ENCODE peak calls at places on chromosomes 12 and 14, in five cellular contexts. One of them, this sample, is unnamed.

GRCh38 chr14:104687601-104688504 is 1.6 kb upstream of the INF2 start:
- DNase-seq in trophoblast cell: peak; percentile 96
- DNase-seq in A549: peak; percentile 97
- DNase-seq in IMR-90: no peak
- DNase-seq in GM12878: no peak
- DNase-seq in this sample: no peak

GRCh38 chr14:35212471-35213142 is 79.6 kb upstream of the PSMA6 start:
- DNase-seq in trophoblast cell: no peak
- DNase-seq in A549: no peak
- DNase-seq in IMR-90: no peak
- DNase-seq in GM12878: no peak
- DNase-seq in this sample: no peak

GRCh38 chr14:32724864-32725550 is 213.7 kb upstream of the NPAS3 start:
- DNase-seq in trophoblast cell: no peak
- DNase-seq in A549: no peak
- DNase-seq in IMR-90: peak; percentile 28
- DNase-seq in GM12878: no peak
- DNase-seq in this sample: no peak

GRCh38 chr14:69685716-69686115 is 74.3 kb downstream of the SUSD6 start:
- DNase-seq in trophoblast cell: no peak
- DNase-seq in A549: no peak
- DNase-seq in IMR-90: peak; percentile 58
- DNase-seq in GM12878: no peak
- DNase-seq in this sample: no peak

GRCh38 chr14:50335389-50335788 is 23.3 kb downstream of the DMAC2L start:
- DNase-seq in trophoblast cell: peak; percentile 9
- DNase-seq in A549: no peak
- DNase-seq in IMR-90: peak; percentile 72
- DNase-seq in GM12878: no peak
- DNase-seq in this sample: peak; percentile 55

GRCh38 chr14:103126873-103127304 is 3.6 kb downstream of the TNFAIP2 start:
- DNase-seq in trophoblast cell: peak; percentile 56
- DNase-seq in A549: no peak
- DNase-seq in IMR-90: no peak
- DNase-seq in GM12878: no peak
- DNase-seq in this sample: peak; percentile 89

GRCh38 chr12:57609781-57610552 is 1.3 kb upstream of the ARHGEF25 start:
- DNase-seq in trophoblast cell: no peak
- DNase-seq in A549: no peak
- DNase-seq in IMR-90: no peak
- DNase-seq in GM12878: no peak
- DNase-seq in this sample: peak; percentile 72

GRCh38 chr14:68659021-68659931 is 133.6 kb downstream of the ZFP36L1 start:
- DNase-seq in trophoblast cell: no peak
- DNase-seq in A549: no peak
- DNase-seq in IMR-90: peak; percentile 61
- DNase-seq in GM12878: no peak
- DNase-seq in this sample: no peak

GRCh38 chr12:66572845-66573244 is 106.0 kb downstream of the GRIP1 start:
- DNase-seq in trophoblast cell: no peak
- DNase-seq in A549: no peak
- DNase-seq in IMR-90: no peak
- DNase-seq in GM12878: no peak
- DNase-seq in this sample: no peak

GRCh38 chr12:49369723-49370145 is 2.5 kb downstream of the SPATS2 start:
- DNase-seq in trophoblast cell: peak; percentile 54
- DNase-seq in A549: peak; percentile 76
- DNase-seq in IMR-90: peak; percentile 54
- DNase-seq in GM12878: peak; percentile 79
- DNase-seq in this sample: peak; percentile 44

GRCh38 chr14:22887990-22888378 is 5.0 kb downstream of the REM2 start:
- DNase-seq in trophoblast cell: no peak
- DNase-seq in A549: no peak
- DNase-seq in IMR-90: no peak
- DNase-seq in GM12878: peak; percentile 53
- DNase-seq in this sample: no peak

GRCh38 chr12:114408881-114409795 is 3.2 kb upstream of the TBX5 start:
- DNase-seq in trophoblast cell: no peak
- DNase-seq in A549: no peak
- DNase-seq in IMR-90: peak; percentile 79
- DNase-seq in GM12878: no peak
- DNase-seq in this sample: no peak

GRCh38 chr12:49020441-49020840 is 1.9 kb upstream of the PRKAG1 start:
- DNase-seq in trophoblast cell: no peak
- DNase-seq in A549: no peak
- DNase-seq in IMR-90: no peak
- DNase-seq in GM12878: no peak
- DNase-seq in this sample: peak; percentile 30

GRCh38 chr12:125403145-125403789 is 338.0 kb downstream of the AACS start:
- DNase-seq in trophoblast cell: no peak
- DNase-seq in A549: no peak
- DNase-seq in IMR-90: peak; percentile 6
- DNase-seq in GM12878: no peak
- DNase-seq in this sample: peak; percentile 29

GRCh38 chr12:4145990-4146859 is 127.3 kb upstream of the CCND2 start:
- DNase-seq in trophoblast cell: no peak
- DNase-seq in A549: no peak
- DNase-seq in IMR-90: no peak
- DNase-seq in GM12878: peak; percentile 87
- DNase-seq in this sample: no peak

GRCh38 chr12:4141344-4142270 is 132.0 kb upstream of the CCND2 start:
- DNase-seq in trophoblast cell: peak; percentile 14
- DNase-seq in A549: no peak
- DNase-seq in IMR-90: no peak
- DNase-seq in GM12878: no peak
- DNase-seq in this sample: no peak

GRCh38 chr12:4144676-4145075 is 128.9 kb upstream of the CCND2 start:
- DNase-seq in trophoblast cell: peak; percentile 34
- DNase-seq in A549: no peak
- DNase-seq in IMR-90: no peak
- DNase-seq in GM12878: no peak
- DNase-seq in this sample: no peak

GRCh38 chr12:4140607-4141301 is 132.8 kb upstream of the CCND2 start:
- DNase-seq in trophoblast cell: no peak
- DNase-seq in A549: no peak
- DNase-seq in IMR-90: no peak
- DNase-seq in GM12878: no peak
- DNase-seq in this sample: no peak

DNA sequence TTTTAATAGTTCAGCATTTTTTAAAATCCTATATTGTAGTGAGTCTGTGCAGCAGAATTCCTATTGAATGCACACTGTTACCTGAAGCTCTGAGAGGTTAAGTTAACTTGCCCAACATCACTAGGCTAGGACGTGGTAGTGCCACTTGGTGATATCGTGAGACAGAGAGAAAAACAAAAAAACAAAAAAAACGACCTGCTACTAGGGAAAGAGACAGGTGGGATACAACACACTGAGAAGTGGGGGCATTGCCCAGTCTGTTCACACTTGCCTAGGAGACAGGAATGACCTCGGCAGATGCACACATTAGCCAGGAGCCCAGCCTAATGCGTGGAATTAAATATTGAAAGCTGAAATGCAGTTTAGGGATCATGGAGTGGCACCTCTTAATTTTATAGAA is 129.7 kb upstream of the CCND2 start:
- DNase-seq in trophoblast cell: no peak
- DNase-seq in A549: no peak
- DNase-seq in IMR-90: no peak
- DNase-seq in GM12878: no peak
- DNase-seq in this sample: no peak
- H3K4me2 ChIP-seq in trophoblast cell: no peak overlapping the region
- H3K4me2 ChIP-seq in A549: no peak overlapping the region
- H3K4me2 ChIP-seq in IMR-90: no peak overlapping the region
- H3K4me2 ChIP-seq in GM12878: no peak overlapping the region
- H3K4me2 ChIP-seq in this sample: no peak overlapping the region

GRCh38 chr12:121536929-121537813 is 43.7 kb downstream of the KDM2B start:
- DNase-seq in trophoblast cell: peak; percentile 21
- DNase-seq in A549: peak; percentile 79
- DNase-seq in IMR-90: peak; percentile 77
- DNase-seq in GM12878: peak; percentile 82
- DNase-seq in this sample: peak; percentile 88

GRCh38 chr12:121539908-121540307 is 40.9 kb downstream of the KDM2B start:
- DNase-seq in trophoblast cell: no peak
- DNase-seq in A549: no peak
- DNase-seq in IMR-90: no peak
- DNase-seq in GM12878: no peak
- DNase-seq in this sample: no peak

GRCh38 chr12:121536058-121536928 is 44.5 kb downstream of the KDM2B start:
- DNase-seq in trophoblast cell: peak; percentile 81
- DNase-seq in A549: peak; percentile 63
- DNase-seq in IMR-90: peak; percentile 88
- DNase-seq in GM12878: no peak
- DNase-seq in this sample: peak; percentile 94

GRCh38 chr12:121537814-121538698 is 42.8 kb downstream of the KDM2B start:
- DNase-seq in trophoblast cell: no peak
- DNase-seq in A549: no peak
- DNase-seq in IMR-90: no peak
- DNase-seq in GM12878: no peak
- DNase-seq in this sample: peak; percentile 79

GRCh38 chr12:121538699-121539061 is 42.1 kb downstream of the KDM2B start:
- DNase-seq in trophoblast cell: peak; percentile 16
- DNase-seq in A549: peak; percentile 57
- DNase-seq in IMR-90: peak; percentile 29
- DNase-seq in GM12878: no peak
- DNase-seq in this sample: no peak
- H3K4me2 ChIP-seq in trophoblast cell: peak overlapping the region; percentile 96
- H3K4me2 ChIP-seq in A549: peak overlapping the region; percentile 96
- H3K4me2 ChIP-seq in IMR-90: no peak overlapping the region
- H3K4me2 ChIP-seq in GM12878: peak overlapping the region; percentile 97
- H3K4me2 ChIP-seq in this sample: no peak overlapping the region

GRCh38 chr12:96327346-96327745 is 72.9 kb downstream of the CDK17 start:
- DNase-seq in trophoblast cell: no peak
- DNase-seq in A549: no peak
- DNase-seq in IMR-90: no peak
- DNase-seq in GM12878: peak; percentile 43
- DNase-seq in this sample: no peak
- H3K4me2 ChIP-seq in trophoblast cell: no peak overlapping the region
- H3K4me2 ChIP-seq in A549: no peak overlapping the region
- H3K4me2 ChIP-seq in IMR-90: no peak overlapping the region
- H3K4me2 ChIP-seq in GM12878: peak overlapping the region; percentile 65
- H3K4me2 ChIP-seq in this sample: no peak overlapping the region

GRCh38 chr14:72711936-72712335 is 182.0 kb downstream of the DPF3 start:
- DNase-seq in trophoblast cell: no peak
- DNase-seq in A549: no peak
- DNase-seq in IMR-90: no peak
- DNase-seq in GM12878: no peak
- DNase-seq in this sample: no peak

GRCh38 chr14:72708708-72709475 is 185.0 kb downstream of the DPF3 start:
- DNase-seq in trophoblast cell: peak; percentile 11
- DNase-seq in A549: no peak
- DNase-seq in IMR-90: no peak
- DNase-seq in GM12878: no peak
- DNase-seq in this sample: no peak

GRCh38 chr14:72714094-72714493 is 179.8 kb downstream of the DPF3 start:
- DNase-seq in trophoblast cell: no peak
- DNase-seq in A549: no peak
- DNase-seq in IMR-90: no peak
- DNase-seq in GM12878: peak; percentile 31
- DNase-seq in this sample: no peak

GRCh38 chr14:72706485-72706884 is 187.4 kb downstream of the DPF3 start:
- DNase-seq in trophoblast cell: no peak
- DNase-seq in A549: no peak
- DNase-seq in IMR-90: no peak
- DNase-seq in GM12878: no peak
- DNase-seq in this sample: no peak

GRCh38 chr14:72710212-72710611 is 183.7 kb downstream of the DPF3 start:
- DNase-seq in trophoblast cell: no peak
- DNase-seq in A549: no peak
- DNase-seq in IMR-90: peak; percentile 60
- DNase-seq in GM12878: no peak
- DNase-seq in this sample: no peak
- H3K4me2 ChIP-seq in trophoblast cell: no peak overlapping the region
- H3K4me2 ChIP-seq in A549: no peak overlapping the region
- H3K4me2 ChIP-seq in IMR-90: no peak overlapping the region
- H3K4me2 ChIP-seq in GM12878: no peak overlapping the region
- H3K4me2 ChIP-seq in this sample: no peak overlapping the region

DNA sequence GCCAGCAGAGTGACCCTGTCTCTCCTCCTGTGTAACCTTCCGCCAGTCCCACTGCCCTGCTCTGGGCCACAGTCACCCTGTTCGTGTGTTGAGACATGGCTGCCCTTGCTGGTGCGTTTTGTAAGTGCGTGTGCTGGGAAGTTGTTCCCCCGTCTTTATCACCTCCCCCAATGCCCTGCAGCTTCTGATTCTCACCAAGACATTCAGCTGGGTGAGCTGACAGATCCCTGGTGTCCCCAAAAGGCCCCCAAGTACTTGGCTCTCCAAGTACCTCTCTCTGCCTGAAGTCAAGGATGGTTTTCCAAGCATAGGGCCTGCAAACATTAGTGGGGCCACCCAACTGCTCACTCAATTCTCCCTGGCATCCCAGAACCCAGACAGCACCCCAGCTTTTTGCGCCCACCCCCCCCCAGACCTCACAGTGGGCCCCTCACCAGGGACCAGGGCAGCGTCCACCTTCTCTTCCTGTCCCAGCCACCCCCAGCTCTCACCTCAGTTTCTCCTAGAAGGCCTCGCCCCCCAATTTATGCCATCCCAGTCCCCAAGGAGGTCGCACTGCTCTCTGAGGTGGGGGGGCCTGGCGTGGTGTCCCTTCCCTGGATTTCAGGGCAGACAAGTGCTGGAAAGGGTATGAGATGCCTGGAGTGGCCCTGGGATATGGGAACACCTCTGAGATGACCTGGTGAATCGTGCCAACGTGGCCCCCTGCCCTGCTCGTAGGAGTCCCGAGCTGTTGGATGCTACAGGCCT is 51.8 kb upstream of the EML1 start:
- DNase-seq in trophoblast cell: no peak
- DNase-seq in A549: no peak
- DNase-seq in IMR-90: no peak
- DNase-seq in GM12878: no peak
- DNase-seq in this sample: no peak
- H3K4me2 ChIP-seq in trophoblast cell: no peak overlapping the region
- H3K4me2 ChIP-seq in A549: no peak overlapping the region
- H3K4me2 ChIP-seq in IMR-90: no peak overlapping the region
- H3K4me2 ChIP-seq in GM12878: no peak overlapping the region
- H3K4me2 ChIP-seq in this sample: no peak overlapping the region

This sample was measured in SK-N-SH.